ENCODE peak calls at places on chromosomes 13 and 19, in four cellular contexts. R, P, B and F are unnamed samples.

GRCh38 chr19:17091758-17092333 is 16.3 kb downstream of the MYO9B start:
- DNase-seq in B (no peak), P (no peak), R (peak), F (no peak)

GRCh38 chr19:45901912-45902650 is at the start of gene MYPOP:
- DNase-seq in R (peak), P (no peak), B (no peak), F (no peak)

GRCh38 chr13:91406619-91407018 is 8.2 kb downstream of the GPC5 start:
- DNase-seq in B (peak), P (peak), R (peak), F (peak)

GRCh38 chr13:111372651-111373425 is 52.4 kb downstream of the TEX29 start:
- DNase-seq in B (no peak), P (peak), R (no peak), F (no peak)

GRCh38 chr19:18399008-18399407 is 1.6 kb upstream of the LRRC25 start:
- DNase-seq in P (no peak), R (no peak), B (no peak), F (no peak)

GRCh38 chr19:18049390-18049789 is 37.3 kb downstream of the IL12RB1 start:
- DNase-seq in P (no peak), B (no peak), R (no peak), F (peak)

GRCh38 chr13:106449096-106449495 is 86.4 kb downstream of the EFNB2 start:
- DNase-seq in B (no peak), P (no peak), R (no peak), F (no peak)

GRCh38 chr19:53892301-53892980 is 10.4 kb downstream of the PRKCG start:
- DNase-seq in R (no peak), P (no peak), B (no peak), F (no peak)

GRCh38 chr13:101115762-101116161 is 300.5 kb downstream of the NALCN start:
- DNase-seq in P (no peak), R (no peak), B (no peak), F (no peak)

GRCh38 chr13:91017031-91017668 is 330.3 kb upstream of the MIR17HG start:
- DNase-seq in R (peak), B (no peak), P (peak), F (peak)

GRCh38 chr13:44146162-44146561 is 227.5 kb upstream of the SERP2 start:
- DNase-seq in R (no peak), B (no peak), P (no peak), F (no peak)

DNA sequence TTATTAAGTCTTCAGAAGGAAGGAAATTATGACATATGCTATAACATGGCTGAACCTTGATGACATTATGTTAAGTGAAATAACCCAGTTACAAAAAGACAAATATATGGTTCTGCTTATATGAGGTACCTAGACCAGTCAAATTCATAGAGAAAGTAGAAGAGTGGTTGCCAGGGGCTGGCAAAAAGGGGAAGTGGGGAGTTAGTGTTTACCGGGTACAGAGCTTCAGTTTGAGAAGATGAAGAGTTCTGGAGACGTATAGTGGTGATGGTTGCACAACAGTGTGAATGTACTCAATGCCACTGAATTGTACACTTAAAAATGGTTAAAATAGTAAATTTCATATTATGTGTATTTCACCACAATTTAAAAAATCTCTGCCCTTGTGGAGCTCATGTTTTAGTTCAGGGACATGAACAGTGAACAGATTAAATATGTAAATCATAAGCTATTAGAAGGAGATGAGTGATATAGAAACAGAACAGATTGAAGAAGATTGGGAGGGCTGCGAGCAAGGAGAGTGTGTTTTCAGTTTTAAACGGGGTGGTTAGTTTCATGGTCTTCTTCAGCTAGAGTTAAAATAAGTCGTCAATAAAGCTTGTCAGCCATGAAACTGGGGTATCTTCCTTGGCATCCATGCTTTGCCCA is 355.2 kb downstream of the KCNRG start:
- DNase-seq in R (no peak), B (no peak), P (no peak), F (no peak)
- H3K9ac ChIP-seq in R (no peak), B (no peak), P (no peak), F (no peak)

GRCh38 chr19:51703655-51704515 is 10.8 kb downstream of the SPACA6 start:
- DNase-seq in R (peak), P (peak), B (peak), F (peak)

GRCh38 chr19:51702103-51702753 is 9.1 kb downstream of the SPACA6 start:
- DNase-seq in P (peak), B (no peak), R (peak), F (peak)

GRCh38 chr19:51699170-51699569 is 6.0 kb downstream of the SPACA6 start:
- DNase-seq in B (no peak), P (no peak), R (no peak), F (no peak)

GRCh38 chr19:51702754-51703654 is 9.9 kb downstream of the SPACA6 start:
- DNase-seq in B (no peak), P (peak), R (peak), F (peak)

DNA sequence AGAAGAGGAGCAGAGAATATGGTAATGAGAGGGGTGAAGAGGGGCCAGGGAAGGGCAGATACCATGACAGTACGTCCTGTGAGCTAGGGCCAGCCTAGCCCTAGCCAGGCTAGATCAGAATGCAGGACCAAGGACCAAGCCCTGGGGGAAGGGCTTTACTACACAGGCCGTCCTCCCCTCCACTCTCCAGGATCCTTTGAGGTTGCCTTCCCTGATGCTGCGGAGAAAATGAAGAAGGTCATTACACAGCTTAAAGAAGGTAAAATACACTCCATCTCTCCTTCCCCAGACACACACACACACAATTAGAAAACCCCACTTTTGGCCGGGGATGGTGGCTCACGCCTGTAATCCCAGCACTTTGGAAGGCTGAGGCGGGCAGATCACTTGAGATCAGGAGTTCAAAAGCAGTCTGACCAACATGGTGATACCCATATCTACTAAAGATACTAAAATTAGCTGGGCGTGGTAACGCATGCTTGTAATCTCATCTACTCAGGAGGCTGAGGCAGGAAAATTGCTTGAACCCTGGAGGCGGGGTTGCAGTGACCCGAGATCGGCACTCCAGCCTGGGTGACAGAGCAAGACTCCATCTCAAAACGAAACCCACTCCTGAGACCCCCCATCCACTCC is 8.5 kb downstream of the SPACA6 start:
- DNase-seq in B (no peak), R (no peak), P (no peak), F (no peak)
- TF ChIP-seq JUN in B (no peak), R (no peak), P (no peak), F (no peak)

GRCh38 chr13:102400619-102401125 is 1.2 kb downstream of the FGF14 start:
- DNase-seq in P (no peak), B (no peak), R (no peak), F (no peak)
- TF ChIP-seq EZH2 in P (peak), B (no peak), R (no peak), F (peak)

GRCh38 chr19:12994701-12995595 is at the start of gene NFIX:
- DNase-seq in R (peak), B (peak), P (no peak), F (peak)
- H3K9ac ChIP-seq in R (peak), B (peak), P (peak), F (no peak)

DNA sequence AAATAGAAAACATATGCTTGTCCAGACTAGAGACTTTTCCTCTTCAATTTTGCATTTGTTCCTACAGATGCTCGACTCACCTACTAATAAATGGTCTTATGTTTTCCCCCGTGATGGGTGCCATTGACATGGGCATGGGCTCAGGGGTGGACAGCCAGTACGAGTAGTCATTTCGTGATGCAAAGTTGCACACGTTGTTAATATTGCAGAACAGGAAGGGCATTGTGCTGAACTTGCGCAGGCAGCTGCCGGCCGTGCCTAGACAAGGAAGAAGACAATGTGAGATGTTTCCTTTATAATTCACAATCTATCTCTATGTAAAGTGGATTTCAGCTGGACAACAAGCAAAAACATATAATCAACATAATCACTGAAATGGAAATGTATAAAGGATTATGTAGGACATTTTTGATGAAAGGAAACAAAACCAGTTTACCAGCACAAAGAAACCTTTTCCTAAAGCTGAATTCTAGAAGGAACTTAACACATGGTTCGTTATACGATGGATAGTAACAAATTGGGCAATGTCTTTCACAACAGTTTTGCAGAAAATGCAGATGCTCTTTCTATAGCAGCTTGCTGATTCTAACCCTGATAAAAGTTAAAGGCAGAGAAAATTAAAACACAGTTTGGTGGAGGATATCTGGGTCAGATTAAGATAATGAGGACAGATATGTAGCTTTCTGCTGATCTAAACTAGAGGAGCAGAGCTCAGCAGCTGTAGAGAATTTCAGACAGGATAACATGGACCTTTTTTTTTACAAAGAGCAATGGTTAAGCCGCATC is 145.7 kb downstream of the COL4A1 start:
- DNase-seq in R (no peak), B (no peak), P (no peak), F (no peak)
- TF ChIP-seq JUN in R (no peak), B (no peak), P (no peak), F (no peak)

GRCh38 chr13:22839554-22840286 is 341.1 kb upstream of the SGCG start:
- DNase-seq in B (no peak), R (peak), P (no peak), F (no peak)

GRCh38 chr13:22836475-22836874 is 344.3 kb upstream of the SGCG start:
- DNase-seq in B (no peak), P (no peak), R (no peak), F (no peak)

DNA sequence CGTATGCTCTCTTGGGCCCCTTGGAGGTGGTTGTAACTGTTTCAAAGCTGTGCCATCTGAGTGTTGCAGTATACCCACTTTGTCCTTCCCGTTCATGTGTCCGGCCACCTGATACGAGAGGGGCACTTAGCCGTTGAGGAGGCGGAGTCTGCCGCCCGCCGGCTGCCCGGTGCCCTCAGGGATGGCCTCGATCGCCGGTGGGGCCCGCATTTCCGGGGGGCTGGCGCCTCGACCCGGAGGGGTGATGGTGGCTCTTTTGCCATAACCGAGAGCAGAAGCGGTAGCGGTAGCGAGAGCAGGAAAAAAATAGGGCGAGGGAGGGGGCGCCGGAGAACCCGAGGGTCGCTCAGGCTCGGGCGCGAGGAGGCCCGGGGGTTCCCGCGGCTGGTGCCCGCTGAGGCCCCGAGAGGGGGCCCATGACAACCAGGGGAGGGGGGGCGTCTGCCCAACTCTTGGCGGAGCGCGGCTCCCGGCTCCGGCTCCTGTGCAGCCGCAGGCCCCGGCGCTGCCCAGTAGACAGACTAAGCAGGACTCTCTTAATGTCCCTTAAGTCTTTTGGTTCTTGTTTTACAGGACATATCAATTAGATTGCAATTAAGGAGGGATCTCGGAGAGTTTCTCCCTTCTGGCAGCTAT is 342.7 kb upstream of the SGCG start:
- DNase-seq in P (no peak), B (no peak), R (no peak), F (no peak)
- TF ChIP-seq EZH2 in P (no peak), B (no peak), R (no peak), F (no peak)

DNA sequence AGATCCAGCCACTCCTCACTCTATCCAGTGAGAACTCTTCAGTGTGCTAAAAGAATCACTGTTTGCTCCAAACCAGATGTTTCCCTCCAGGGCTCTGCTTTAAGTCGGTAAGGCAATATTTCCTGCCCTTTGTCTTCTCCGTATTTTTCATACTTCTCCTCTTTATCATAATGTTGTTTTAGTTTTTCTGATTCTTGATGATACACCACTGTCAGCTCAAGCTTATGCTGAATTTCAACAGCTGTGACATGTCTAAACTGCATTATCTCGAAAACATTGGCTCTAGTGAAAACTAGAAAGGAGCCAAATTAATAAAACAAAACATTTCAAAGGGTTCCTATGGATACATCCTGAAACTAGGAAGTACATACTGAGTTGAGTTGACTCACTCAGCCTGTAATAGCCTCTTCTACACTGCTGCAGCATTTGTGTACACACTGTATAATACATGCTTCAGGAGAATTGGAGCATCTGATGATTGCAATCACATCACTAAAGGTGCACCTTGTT is 39.8 kb downstream of the GPR180 start:
- DNase-seq in P (no peak), B (no peak), R (no peak), F (peak)
- H3K9ac ChIP-seq in P (no peak), B (no peak), R (no peak), F (peak)